ENCODE peak calls at places on chromosomes 7 and 10, in four cellular contexts. K is cardiac fibroblast, S is psoas muscle, G is lung. U is an unnamed sample.

GRCh38 chr7:650339-651031 is 76.0 kb upstream of the DNAAF5 start:
- DNase-seq in K (no peak), S (no peak), G (no peak), U (no peak)

GRCh38 chr7:10874666-10875065 is 99.0 kb upstream of the PHF14 start:
- DNase-seq in K (no peak), S (no peak), G (no peak), U (no peak)

GRCh38 chr10:6980353-6980752 is 400.3 kb upstream of the PRKCQ start:
- DNase-seq in K (no peak), S (no peak), G (no peak), U (no peak)

GRCh38 chr10:110893559-110894179 is 21.9 kb downstream of the PDCD4 start:
- DNase-seq in K (peak; percentile 71), S (no peak), G (no peak), U (no peak)

GRCh38 chr7:84637568-84638338 is 443.2 kb upstream of the SEMA3A start:
- DNase-seq in K (peak; percentile 92), S (no peak), G (no peak), U (no peak)

GRCh38 chr7:74453321-74454011 is at the start of gene GTF2IRD1:
- DNase-seq in K (peak; percentile 83), S (peak; percentile 88), G (peak; percentile 67), U (no peak)

GRCh38 chr10:126398924-126399323 is 10.6 kb upstream of the ADAM12 start:
- DNase-seq in K (no peak), S (no peak), G (no peak), U (no peak)

GRCh38 chr10:77586719-77587423 is 50.7 kb downstream of the KCNMA1 start:
- DNase-seq in K (peak; percentile 85), S (peak; percentile 78), G (peak; percentile 36), U (no peak)

GRCh38 chr10:104127411-104127810 is 5.4 kb downstream of the SFR1 start:
- DNase-seq in K (no peak), S (no peak), G (no peak), U (no peak)

GRCh38 chr10:24132741-24133140 is 76.2 kb upstream of the KIAA1217 start:
- DNase-seq in K (no peak), S (no peak), G (no peak), U (no peak)

GRCh38 chr7:43558071-43558470 is 24.8 kb upstream of the STK17A start:
- DNase-seq in K (no peak), S (no peak), G (no peak), U (no peak)

GRCh38 chr10:117519895-117520294 is 22.7 kb upstream of the EMX2 start:
- DNase-seq in K (no peak), S (no peak), G (no peak), U (no peak)

GRCh38 chr7:141752634-141753033 is 11.3 kb upstream of the TAS2R3 start:
- DNase-seq in K (no peak), S (no peak), G (no peak), U (no peak)

GRCh38 chr10:62619409-62619730 is 185.2 kb upstream of the ADO start:
- DNase-seq in K (no peak), S (no peak), G (no peak), U (no peak)

GRCh38 chr7:156898938-156899337 is 6.0 kb upstream of the LMBR1 start:
- DNase-seq in K (no peak), S (no peak), G (no peak), U (no peak)

GRCh38 chr10:7027913-7028808 is 382.7 kb downstream of the SFMBT2 start:
- DNase-seq in K (peak; percentile 37), S (no peak), G (no peak), U (no peak)

GRCh38 chr10:76017026-76017732 is 585.8 kb downstream of the LRMDA start:
- DNase-seq in K (no peak), S (no peak), G (no peak), U (no peak)

GRCh38 chr7:143329471-143330170 is 13.7 kb downstream of the CLCN1 start:
- DNase-seq in K (no peak), S (no peak), G (no peak), U (no peak)

GRCh38 chr10:126730856-126731612 is 60.5 kb upstream of the C10orf90 start:
- DNase-seq in K (no peak), S (no peak), G (no peak), U (no peak)

GRCh38 chr10:24983946-24984345 is 31.5 kb upstream of the PRTFDC1 start:
- DNase-seq in K (peak; percentile 30), S (no peak), G (no peak), U (no peak)

GRCh38 chr10:97612386-97612785 is 20.9 kb downstream of the MORN4 start:
- DNase-seq in K (peak; percentile 76), S (no peak), G (no peak), U (no peak)

GRCh38 chr7:7148799-7149481 is 33.4 kb upstream of the C1GALT1 start:
- DNase-seq in K (peak; percentile 65), S (no peak), G (peak; percentile 79), U (no peak)

GRCh38 chr7:141668853-141669252 is 33.1 kb downstream of the DENND11 start:
- DNase-seq in K (no peak), S (no peak), G (no peak), U (no peak)

GRCh38 chr10:17527530-17528146 is 73.2 kb upstream of the ST8SIA6 start:
- DNase-seq in K (peak; percentile 91), S (no peak), G (no peak), U (no peak)

GRCh38 chr10:72285972-72286521 is 12.3 kb downstream of the DDIT4 start:
- DNase-seq in K (no peak), S (no peak), G (no peak), U (no peak)

GRCh38 chr10:35040761-35041501 is 49.2 kb downstream of the CUL2 start:
- DNase-seq in K (peak; percentile 81), S (no peak), G (no peak), U (no peak)

GRCh38 chr10:49272251-49273081 is 26.5 kb upstream of the C10orf71 start:
- DNase-seq in K (peak; percentile 11), S (peak; percentile 90), G (peak; percentile 24), U (no peak)

GRCh38 chr7:96075510-96076349 is 246.2 kb downstream of the SLC25A13 start:
- DNase-seq in K (peak; percentile 67), S (peak; percentile 69), G (peak; percentile 32), U (no peak)

GRCh38 chr7:121385800-121386179 is 10.3 kb downstream of the FAM3C start:
- DNase-seq in K (peak; percentile 35), S (no peak), G (no peak), U (peak; percentile 75)

GRCh38 chr10:70286616-70287015 is 2.8 kb upstream of the NPFFR1 start:
- DNase-seq in K (no peak), S (no peak), G (no peak), U (no peak)

GRCh38 chr7:155721056-155721455 is 76.6 kb downstream of the RBM33 start:
- DNase-seq in K (no peak), S (no peak), G (no peak), U (no peak)

GRCh38 chr7:94969434-94970084 is 62.2 kb downstream of the PPP1R9A start:
- DNase-seq in K (no peak), S (no peak), G (no peak), U (no peak)

GRCh38 chr10:35127289-35127891 is 744 bp downstream of the CREM start:
- DNase-seq in K (peak; percentile 72), S (peak; percentile 84), G (peak; percentile 66), U (no peak)

GRCh38 chr10:112562803-112563663 is 116.0 kb downstream of the VTI1A start:
- DNase-seq in K (peak; percentile 39), S (no peak), G (no peak), U (no peak)

GRCh38 chr10:132591166-132591971 is 53.8 kb downstream of the INPP5A start:
- DNase-seq in K (peak; percentile 80), S (peak; percentile 81), G (no peak), U (no peak)
- TF ChIP-seq CTCF in K (no peak), S (no peak), G (no peak), U (no peak)

GRCh38 chr10:101063548-101064414 is 2.0 kb downstream of the KAZALD1 start:
- DNase-seq in K (no peak), S (no peak), G (no peak), U (no peak)
- H3K4me3 ChIP-seq in K (no peak overlapping the region), S (peak overlapping the region; percentile 97), G (no peak overlapping the region), U (no peak overlapping the region)

DNA sequence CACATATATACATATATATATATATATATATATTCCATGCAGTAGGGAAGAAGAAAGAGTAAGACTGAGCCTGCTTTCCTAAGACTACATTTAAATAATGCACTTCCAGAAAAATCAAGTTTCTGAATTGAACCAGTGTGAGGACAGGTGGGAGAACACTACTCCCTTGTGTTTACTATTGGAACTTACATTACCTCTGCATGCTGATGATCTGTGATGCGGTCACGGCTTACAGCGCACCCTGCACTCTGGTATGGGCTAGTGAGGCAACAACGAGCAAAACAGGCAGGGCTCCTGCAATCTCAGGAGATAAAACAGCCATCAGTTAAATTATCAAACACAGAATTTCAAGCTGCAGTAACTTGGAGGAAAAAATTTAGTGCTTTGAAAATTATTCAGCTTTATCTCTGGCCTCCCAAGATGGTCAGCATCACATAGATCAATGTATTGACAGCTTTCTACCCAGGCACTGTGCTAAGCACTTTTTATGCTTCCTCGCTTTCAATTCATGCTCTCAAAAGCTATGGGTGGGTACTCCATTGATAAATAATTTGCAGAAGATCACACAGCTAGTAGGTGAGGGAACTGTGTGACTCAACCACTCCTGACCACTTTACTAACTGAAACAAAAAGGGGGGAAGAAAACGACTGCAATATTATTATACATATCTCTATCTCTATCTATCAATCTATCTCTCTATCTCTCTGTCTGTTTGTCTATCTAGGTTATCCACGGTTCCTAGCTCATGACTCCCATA is 20.5 kb upstream of the SLC16A12 start:
- DNase-seq in K (peak; percentile 38), S (no peak), G (no peak), U (no peak)
- TF ChIP-seq CTCF in K (peak; percentile 18), S (no peak), G (no peak), U (peak; percentile 2)

GRCh38 chr10:132185601-132186487 is 904 bp upstream of the DPYSL4 start:
- DNase-seq in K (peak; percentile 32), S (no peak), G (no peak), U (no peak)

GRCh38 chr10:132184816-132185593 is 1.7 kb upstream of the DPYSL4 start:
- DNase-seq in K (no peak), S (peak; percentile 39), G (no peak), U (no peak)

GRCh38 chr10:132187421-132188138 is 832 bp downstream of the DPYSL4 start:
- DNase-seq in K (no peak), S (no peak), G (no peak), U (no peak)

GRCh38 chr10:132188331-132188730 is 1.6 kb downstream of the DPYSL4 start:
- DNase-seq in K (no peak), S (no peak), G (no peak), U (no peak)

DNA sequence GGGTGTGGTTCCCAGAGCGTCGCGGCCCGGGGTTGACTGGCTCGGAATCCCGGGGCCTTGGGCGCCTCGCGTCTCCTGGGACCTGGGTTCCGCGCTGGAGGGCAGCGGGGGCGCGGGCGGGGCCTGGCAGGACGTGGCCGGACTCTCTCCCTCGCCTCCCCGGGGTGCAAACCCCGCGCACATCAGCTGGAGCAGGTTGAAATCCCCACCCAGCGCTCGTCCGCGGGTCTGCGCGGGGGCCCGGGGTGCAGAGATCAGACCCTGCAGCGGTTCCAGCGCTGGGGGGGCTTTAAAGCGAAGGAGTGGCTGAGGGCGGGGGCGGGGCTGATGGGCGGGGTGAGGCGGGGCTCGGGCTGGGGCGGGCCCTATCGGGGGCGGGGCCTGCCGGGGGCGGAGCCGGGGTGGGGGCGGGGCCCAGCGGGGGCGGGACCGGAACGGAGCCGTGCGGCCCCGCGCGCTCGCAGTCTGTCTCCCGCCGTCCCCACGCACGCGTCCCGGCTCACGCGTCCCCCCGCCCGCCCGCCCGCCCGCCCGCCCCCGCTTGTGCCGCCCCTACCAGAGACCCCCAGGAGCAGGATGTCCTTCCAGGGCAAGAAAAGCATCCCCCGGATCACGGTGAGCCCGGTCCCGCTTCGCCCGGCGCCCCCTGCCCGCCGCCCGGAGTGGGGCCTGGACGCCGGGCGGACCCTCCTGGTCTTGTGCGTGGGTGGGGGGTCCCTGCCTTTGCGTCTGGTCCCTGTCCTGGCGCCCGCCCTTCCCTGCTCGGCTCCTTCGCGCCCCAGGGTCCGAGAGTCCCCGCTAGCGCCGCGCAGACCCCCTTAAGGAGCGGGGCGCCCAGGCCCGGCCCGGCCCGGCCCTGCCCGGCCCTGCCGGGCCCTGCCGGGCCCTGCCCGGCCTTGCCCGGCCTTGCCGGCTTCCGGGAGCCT is at the start of gene DPYSL4:
- DNase-seq in K (peak; percentile 16), S (no peak), G (no peak), U (no peak)
- H3K4me3 ChIP-seq in K (peak within 1 kb of the TSS; percentile 51), S (peak within 1 kb of the TSS; percentile 57), G (no peak within 1 kb of the TSS), U (peak within 1 kb of the TSS; percentile 14)

U was measured in GM12864.